ENCODE peak calls at places on chromosomes 7 and 10, in four cellular contexts. One of them, this sample, is unnamed.

GRCh38 chr10:93115661-93116383 is 42.1 kb downstream of the CYP26A1 start:
- DNase-seq in fibroblast of mammary gland: peak
- DNase-seq in AG04450: no peak
- DNase-seq in psoas muscle: peak
- DNase-seq in this sample: peak

GRCh38 chr7:110090113-110090820 is 1000.7 kb upstream of the LRRN3 start:
- DNase-seq in AG04450: no peak
- DNase-seq in fibroblast of mammary gland: peak
- DNase-seq in psoas muscle: no peak
- DNase-seq in this sample: no peak

GRCh38 chr7:135716677-135717238 is 11.2 kb downstream of the SLC13A4 start:
- DNase-seq in fibroblast of mammary gland: peak
- DNase-seq in psoas muscle: no peak
- DNase-seq in AG04450: peak
- DNase-seq in this sample: no peak

GRCh38 chr7:33757563-33758165 is 147.7 kb upstream of the BMPER start:
- DNase-seq in fibroblast of mammary gland: peak
- DNase-seq in AG04450: no peak
- DNase-seq in psoas muscle: no peak
- DNase-seq in this sample: no peak

GRCh38 chr7:78175330-78175729 is 376.8 kb downstream of the PHTF2 start:
- DNase-seq in psoas muscle: no peak
- DNase-seq in AG04450: no peak
- DNase-seq in fibroblast of mammary gland: no peak
- DNase-seq in this sample: no peak

GRCh38 chr7:55787796-55788195 is 74.8 kb downstream of the SEPTIN14 start:
- DNase-seq in AG04450: no peak
- DNase-seq in psoas muscle: no peak
- DNase-seq in fibroblast of mammary gland: no peak
- DNase-seq in this sample: no peak

GRCh38 chr10:95245425-95246055 is 45.3 kb downstream of the PDLIM1 start:
- DNase-seq in AG04450: no peak
- DNase-seq in psoas muscle: no peak
- DNase-seq in fibroblast of mammary gland: no peak
- DNase-seq in this sample: no peak

GRCh38 chr10:113019692-113020424 is 69.8 kb downstream of the TCF7L2 start:
- DNase-seq in psoas muscle: no peak
- DNase-seq in fibroblast of mammary gland: no peak
- DNase-seq in AG04450: no peak
- DNase-seq in this sample: no peak

GRCh38 chr7:68688416-68689086 is 909.7 kb upstream of the AUTS2 start:
- DNase-seq in fibroblast of mammary gland: no peak
- DNase-seq in AG04450: no peak
- DNase-seq in psoas muscle: no peak
- DNase-seq in this sample: no peak

GRCh38 chr10:127280446-127280845 is 84.1 kb upstream of the INSYN2A start:
- DNase-seq in fibroblast of mammary gland: no peak
- DNase-seq in psoas muscle: no peak
- DNase-seq in AG04450: no peak
- DNase-seq in this sample: no peak

GRCh38 chr10:63542835-63543575 is 21.8 kb downstream of the REEP3 start:
- DNase-seq in psoas muscle: no peak
- DNase-seq in fibroblast of mammary gland: peak
- DNase-seq in AG04450: no peak
- DNase-seq in this sample: no peak

GRCh38 chr7:135644154-135644553 is 18.2 kb upstream of the STMP1 start:
- DNase-seq in AG04450: no peak
- DNase-seq in fibroblast of mammary gland: no peak
- DNase-seq in psoas muscle: no peak
- DNase-seq in this sample: no peak

GRCh38 chr7:139095194-139095659 is 14.3 kb downstream of the ZC3HAV1 start:
- DNase-seq in psoas muscle: no peak
- DNase-seq in fibroblast of mammary gland: no peak
- DNase-seq in AG04450: no peak
- DNase-seq in this sample: no peak

GRCh38 chr10:126060232-126060935 is 164.0 kb downstream of the FANK1 start:
- DNase-seq in fibroblast of mammary gland: peak
- DNase-seq in psoas muscle: peak
- DNase-seq in AG04450: no peak
- DNase-seq in this sample: no peak

GRCh38 chr7:36188266-36188665 is 35.2 kb downstream of the EEPD1 start:
- DNase-seq in psoas muscle: no peak
- DNase-seq in fibroblast of mammary gland: no peak
- DNase-seq in AG04450: no peak
- DNase-seq in this sample: no peak

GRCh38 chr10:2989292-2989947 is 77.9 kb upstream of the PFKP start:
- DNase-seq in AG04450: no peak
- DNase-seq in psoas muscle: no peak
- DNase-seq in fibroblast of mammary gland: no peak
- DNase-seq in this sample: no peak

GRCh38 chr10:35640951-35641429 is 1.1 kb downstream of the FZD8 start:
- DNase-seq in AG04450: peak
- DNase-seq in psoas muscle: peak
- DNase-seq in fibroblast of mammary gland: peak
- DNase-seq in this sample: peak

GRCh38 chr10:11260136-11260535 is 242.5 kb downstream of the CELF2 start:
- DNase-seq in AG04450: no peak
- DNase-seq in psoas muscle: no peak
- DNase-seq in fibroblast of mammary gland: no peak
- DNase-seq in this sample: no peak

GRCh38 chr10:16119445-16119844 is 259.1 kb upstream of the MINDY3 start:
- DNase-seq in psoas muscle: no peak
- DNase-seq in AG04450: no peak
- DNase-seq in fibroblast of mammary gland: no peak
- DNase-seq in this sample: no peak

GRCh38 chr10:16120563-16120962 is 260.3 kb upstream of the MINDY3 start:
- DNase-seq in psoas muscle: no peak
- DNase-seq in AG04450: no peak
- DNase-seq in fibroblast of mammary gland: no peak
- DNase-seq in this sample: no peak

GRCh38 chr10:16117305-16117695 is 257.0 kb upstream of the MINDY3 start:
- DNase-seq in fibroblast of mammary gland: no peak
- DNase-seq in AG04450: no peak
- DNase-seq in psoas muscle: no peak
- DNase-seq in this sample: no peak

DNA sequence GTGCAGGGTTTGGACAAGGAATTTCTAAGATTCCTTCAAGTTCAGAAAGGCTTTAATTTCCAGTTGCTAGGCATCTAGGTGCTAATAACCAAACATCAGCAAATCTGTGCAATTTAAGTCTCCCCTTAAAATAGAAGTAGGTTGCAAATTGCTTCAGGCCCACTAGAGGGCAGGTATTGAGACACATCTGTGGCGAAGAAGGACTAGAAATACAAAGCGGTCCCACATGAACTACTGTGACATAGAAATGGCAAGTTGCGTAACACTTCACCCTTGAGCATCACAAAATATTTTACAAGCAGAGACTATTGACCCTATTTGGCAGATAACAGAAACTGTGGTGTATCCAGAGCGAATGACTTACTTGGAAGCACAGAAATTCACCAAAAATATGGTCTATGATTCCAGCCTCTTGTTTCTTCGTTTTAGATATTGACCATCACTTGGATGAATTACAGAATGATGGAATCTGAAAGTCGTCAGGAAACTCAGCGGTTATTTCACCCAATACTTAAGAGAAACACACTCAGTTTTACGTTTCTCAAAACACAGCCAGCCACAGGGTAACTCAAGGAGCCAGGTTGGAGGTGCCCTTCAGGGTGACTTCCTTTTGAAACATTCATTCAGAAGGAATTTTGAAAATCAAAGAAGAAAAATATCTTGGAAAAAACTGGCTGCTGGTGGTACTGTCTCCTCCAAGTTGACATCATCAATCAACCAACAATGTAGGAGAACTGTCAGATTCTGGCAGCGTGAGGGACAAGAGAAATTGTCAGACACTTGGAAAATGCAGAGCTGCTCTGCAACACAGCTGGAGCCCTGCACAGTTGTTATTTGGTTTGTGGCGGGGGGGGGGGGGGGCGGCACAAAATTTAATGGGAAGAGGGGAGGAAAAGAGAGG is 256.3 kb upstream of the MINDY3 start:
- DNase-seq in psoas muscle: no peak
- DNase-seq in fibroblast of mammary gland: peak
- DNase-seq in AG04450: no peak
- DNase-seq in this sample: no peak
- TF ChIP-seq CTCF in psoas muscle: peak
- TF ChIP-seq CTCF in fibroblast of mammary gland: peak
- TF ChIP-seq CTCF in AG04450: peak
- TF ChIP-seq CTCF in this sample: peak

DNA sequence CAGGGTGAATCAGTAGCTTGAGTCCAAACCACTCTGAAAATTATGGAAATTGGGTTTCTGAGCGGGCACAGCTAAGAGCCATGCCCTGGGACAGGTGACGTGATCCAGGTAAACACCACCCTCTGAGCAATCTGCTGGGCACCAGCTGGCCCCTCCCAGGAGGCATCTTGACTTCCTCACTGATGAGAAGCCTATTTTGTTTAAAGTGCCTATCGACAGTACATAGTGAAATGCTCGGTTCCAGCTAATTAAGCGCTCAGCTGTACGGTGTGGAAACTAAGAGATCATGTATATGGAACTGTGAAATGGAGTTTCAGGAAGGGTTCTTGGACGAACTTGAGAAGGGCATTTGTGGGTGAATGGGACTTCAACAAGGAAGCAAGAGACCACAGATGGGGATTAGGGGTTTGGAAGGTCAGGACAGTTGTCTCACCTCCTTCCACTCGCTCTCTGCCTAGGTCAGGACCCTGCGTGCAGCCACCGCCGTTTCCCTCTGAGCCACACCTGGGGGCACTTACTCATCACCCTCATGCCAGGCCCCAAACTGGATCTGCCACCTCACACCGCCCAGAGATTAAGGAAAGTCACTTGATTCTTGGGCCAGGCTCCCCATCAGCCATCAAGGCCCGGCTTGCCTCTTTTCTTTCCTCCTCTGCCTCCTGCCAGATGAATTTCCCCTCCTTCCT is 3.2 kb downstream of the ITPRIP start:
- DNase-seq in AG04450: no peak
- DNase-seq in psoas muscle: no peak
- DNase-seq in fibroblast of mammary gland: peak
- DNase-seq in this sample: no peak
- H3K4me3 ChIP-seq in AG04450: peak
- H3K4me3 ChIP-seq in psoas muscle: no peak
- H3K4me3 ChIP-seq in fibroblast of mammary gland: no peak
- H3K4me3 ChIP-seq in this sample: peak

GRCh38 chr7:155568961-155569360 is 22.6 kb upstream of the CNPY1 start:
- DNase-seq in psoas muscle: no peak
- DNase-seq in AG04450: no peak
- DNase-seq in fibroblast of mammary gland: no peak
- DNase-seq in this sample: no peak

GRCh38 chr7:155570991-155571390 is 24.6 kb upstream of the CNPY1 start:
- DNase-seq in AG04450: no peak
- DNase-seq in fibroblast of mammary gland: no peak
- DNase-seq in psoas muscle: no peak
- DNase-seq in this sample: no peak

GRCh38 chr7:155570171-155570958 is 24.0 kb upstream of the CNPY1 start:
- DNase-seq in psoas muscle: no peak
- DNase-seq in fibroblast of mammary gland: no peak
- DNase-seq in AG04450: no peak
- DNase-seq in this sample: no peak

GRCh38 chr7:155568335-155568660 is 21.9 kb upstream of the CNPY1 start:
- DNase-seq in fibroblast of mammary gland: no peak
- DNase-seq in AG04450: no peak
- DNase-seq in psoas muscle: no peak
- DNase-seq in this sample: no peak

DNA sequence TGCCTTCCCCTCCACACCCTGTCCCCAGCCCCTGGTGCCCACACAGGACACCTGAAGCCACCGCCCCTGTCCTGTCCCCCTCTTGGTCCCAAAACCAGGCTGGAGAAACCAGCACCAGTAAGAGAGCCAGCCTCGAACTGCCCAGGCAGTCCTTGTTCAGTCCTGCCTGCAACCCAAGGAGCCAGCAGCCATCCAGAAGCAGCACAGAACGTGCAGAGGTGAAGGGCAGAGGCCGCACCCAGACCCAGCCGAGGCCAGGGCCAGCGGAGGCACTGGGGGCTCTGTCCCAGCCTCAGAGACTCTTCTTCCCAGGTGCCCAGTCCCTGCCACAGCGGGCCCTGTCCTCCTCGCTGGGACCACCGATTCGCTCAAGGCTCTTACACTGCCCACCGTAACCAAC is 23.3 kb upstream of the CNPY1 start:
- DNase-seq in psoas muscle: no peak
- DNase-seq in fibroblast of mammary gland: no peak
- DNase-seq in AG04450: no peak
- DNase-seq in this sample: no peak
- TF ChIP-seq CTCF in psoas muscle: no peak
- TF ChIP-seq CTCF in fibroblast of mammary gland: no peak
- TF ChIP-seq CTCF in AG04450: no peak
- TF ChIP-seq CTCF in this sample: no peak

GRCh38 chr7:31046723-31047122 is 5.4 kb upstream of the ADCYAP1R1 start:
- DNase-seq in psoas muscle: no peak
- DNase-seq in fibroblast of mammary gland: no peak
- DNase-seq in AG04450: no peak
- DNase-seq in this sample: no peak

GRCh38 chr7:31047747-31048146 is 4.4 kb upstream of the ADCYAP1R1 start:
- DNase-seq in fibroblast of mammary gland: no peak
- DNase-seq in AG04450: no peak
- DNase-seq in psoas muscle: no peak
- DNase-seq in this sample: no peak

GRCh38 chr7:31044531-31044930 is 7.6 kb upstream of the ADCYAP1R1 start:
- DNase-seq in AG04450: no peak
- DNase-seq in fibroblast of mammary gland: no peak
- DNase-seq in psoas muscle: no peak
- DNase-seq in this sample: no peak

GRCh38 chr7:31047282-31047681 is 4.8 kb upstream of the ADCYAP1R1 start:
- DNase-seq in psoas muscle: no peak
- DNase-seq in fibroblast of mammary gland: no peak
- DNase-seq in AG04450: no peak
- DNase-seq in this sample: no peak

DNA sequence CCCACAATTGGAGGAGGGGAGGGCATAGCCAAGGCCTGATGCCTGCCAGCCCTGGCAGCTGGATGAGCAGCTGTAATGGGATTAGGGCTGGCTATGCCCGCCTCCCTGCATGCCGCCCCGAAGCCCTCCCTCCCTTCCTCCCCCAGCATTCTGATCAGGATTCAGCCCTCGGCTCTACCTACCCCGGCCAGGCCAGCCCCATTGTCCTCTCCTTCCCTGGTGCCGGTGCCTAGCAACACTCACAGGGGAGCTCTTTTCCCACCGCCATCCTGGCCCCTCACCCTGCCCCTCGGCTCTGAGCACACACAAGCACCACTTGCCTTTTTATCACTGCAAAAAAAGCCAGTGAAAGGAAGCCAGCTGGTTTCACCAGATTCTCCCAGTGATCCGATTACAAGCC is 9.1 kb upstream of the ADCYAP1R1 start:
- DNase-seq in AG04450: no peak
- DNase-seq in fibroblast of mammary gland: no peak
- DNase-seq in psoas muscle: no peak
- DNase-seq in this sample: no peak
- H3K4me3 ChIP-seq in AG04450: no peak
- H3K4me3 ChIP-seq in fibroblast of mammary gland: no peak
- H3K4me3 ChIP-seq in psoas muscle: no peak
- H3K4me3 ChIP-seq in this sample: no peak

This sample was measured in lower lobe of right lung.